ENCODE peak calls at places on chromosomes 3 and 15, in ten cellular contexts. C is Panc1; E is tibial artery; K is psoas muscle; L is neuronal stem cell; R is astrocyte; V is heart left ventricle; I is SJSA1; A is neural progenitor cell; Y is CD8-positive, alpha-beta T cell. H is an unnamed sample. For H3K27me3 and H3K9me3, the result is how much of the 10 kb centered on the place peaks cover.

GRCh38 chr3:2823016-2823415 is 287.2 kb downstream of the IL5RA start:
- DNase-seq in I (no peak), A (no peak), Y (no peak), E (no peak), R (peak), V (no peak), L (no peak), K (no peak), C (no peak), H (no peak)

GRCh38 chr3:31733234-31733667 is 200.5 kb downstream of the STT3B start:
- DNase-seq in I (no peak), R (no peak), V (no peak), A (no peak), C (no peak), Y (no peak), E (no peak), K (no peak), L (no peak), H (no peak)

GRCh38 chr15:47614341-47614740 is 103.0 kb upstream of the SEMA6D start:
- DNase-seq in A (peak), L (no peak), I (no peak), C (no peak), Y (no peak), V (no peak), R (no peak), E (no peak), K (no peak), H (no peak)

GRCh38 chr3:42819351-42819965 is 10.2 kb downstream of the ACKR2 start:
- DNase-seq in E (no peak), V (no peak), A (peak), C (no peak), R (no peak), Y (no peak), L (no peak), I (no peak), K (no peak), H (no peak)

GRCh38 chr3:53570709-53571108 is 76.3 kb downstream of the CACNA1D start:
- DNase-seq in Y (no peak), R (peak), L (no peak), A (no peak), K (no peak), V (no peak), E (no peak), C (peak), I (no peak), H (no peak)

GRCh38 chr3:58237940-58238681 is 519 bp downstream of the ABHD6 start:
- DNase-seq in A (peak), Y (no peak), K (peak), R (no peak), E (peak), L (peak), V (peak), I (no peak), C (no peak), H (peak)

GRCh38 chr15:84023636-84024035 is 211.9 kb upstream of the GOLGA6L4 start:
- DNase-seq in V (no peak), C (no peak), Y (no peak), A (peak), L (no peak), R (no peak), E (no peak), K (no peak), I (no peak), H (no peak)

GRCh38 chr3:78337801-78338211 is 1297.9 kb downstream of the ROBO2 start:
- DNase-seq in Y (no peak), L (no peak), A (no peak), K (no peak), V (no peak), I (peak), R (peak), C (no peak), E (no peak), H (no peak)

GRCh38 chr15:70569718-70570231 is 193.6 kb downstream of the UACA start:
- DNase-seq in V (no peak), I (no peak), Y (no peak), E (no peak), K (no peak), A (no peak), R (peak), C (no peak), L (no peak), H (no peak)

GRCh38 chr3:59772416-59773408 is 722.9 kb upstream of the CFAP20DC start:
- DNase-seq in E (no peak), L (no peak), I (no peak), V (no peak), C (no peak), Y (peak), R (no peak), A (no peak), K (no peak), H (peak)

GRCh38 chr3:165212580-165212979 is 16.4 kb upstream of the SLITRK3 start:
- DNase-seq in C (no peak), R (no peak), K (no peak), E (no peak), L (no peak), I (no peak), A (no peak), V (no peak), Y (no peak), H (no peak)

GRCh38 chr15:71276355-71276665 is 161.0 kb downstream of the THSD4 start:
- DNase-seq in C (no peak), Y (no peak), E (no peak), R (no peak), K (no peak), V (no peak), I (no peak), A (no peak), L (no peak), H (no peak)

GRCh38 chr15:91863621-91864255 is 10.2 kb downstream of the SLCO3A1 start:
- DNase-seq in E (no peak), Y (no peak), C (no peak), I (no peak), R (no peak), V (no peak), K (no peak), A (no peak), L (no peak), H (no peak)

GRCh38 chr15:31049122-31049521 is 52.4 kb downstream of the TRPM1 start:
- DNase-seq in R (no peak), I (no peak), L (no peak), V (no peak), A (no peak), K (no peak), E (no peak), C (no peak), Y (no peak), H (no peak)

GRCh38 chr3:61681636-61682035 is 120.3 kb downstream of the PTPRG start:
- DNase-seq in Y (no peak), I (no peak), V (no peak), A (no peak), E (no peak), L (no peak), K (no peak), R (no peak), C (no peak), H (no peak)

GRCh38 chr3:127445581-127446368 is 144.8 kb downstream of the TPRA1 start:
- DNase-seq in L (no peak), I (no peak), E (peak), V (peak), K (no peak), C (no peak), Y (no peak), A (no peak), R (no peak), H (peak)

GRCh38 chr15:81108427-81108826 is 25.6 kb upstream of the CFAP161 start:
- DNase-seq in L (no peak), I (no peak), V (no peak), K (no peak), E (no peak), C (no peak), A (peak), Y (no peak), R (no peak), H (no peak)

GRCh38 chr15:95284933-95285401 is 1045.5 kb upstream of the NR2F2 start:
- DNase-seq in A (peak), L (peak), C (no peak), K (no peak), E (no peak), R (peak), I (peak), V (no peak), Y (no peak), H (no peak)

GRCh38 chr3:155282416-155283091 is 10.9 kb downstream of the STRIT1 start:
- DNase-seq in L (no peak), I (peak), R (peak), A (no peak), C (no peak), K (no peak), Y (no peak), E (no peak), V (no peak), H (no peak)

GRCh38 chr3:27325419-27325818 is 43.8 kb downstream of the NEK10 start:
- DNase-seq in A (no peak), R (no peak), L (no peak), I (no peak), C (no peak), E (no peak), V (no peak), K (no peak), Y (no peak), H (no peak)

GRCh38 chr3:104911376-104911775 is 455.3 kb upstream of the ALCAM start:
- DNase-seq in C (no peak), L (no peak), V (no peak), E (no peak), Y (no peak), K (no peak), A (no peak), I (no peak), R (no peak), H (no peak)

GRCh38 chr15:101185770-101186169 is 66.1 kb downstream of the CHSY1 start:
- DNase-seq in I (no peak), K (no peak), L (no peak), R (no peak), V (no peak), A (no peak), Y (no peak), C (no peak), E (no peak), H (no peak)

GRCh38 chr3:178719036-178719635 is 182.9 kb downstream of the KCNMB2 start:
- DNase-seq in I (no peak), E (no peak), Y (no peak), C (no peak), K (no peak), L (no peak), V (no peak), A (no peak), R (no peak), H (no peak)

GRCh38 chr3:12993623-12994356 is 79.4 kb downstream of the IQSEC1 start:
- DNase-seq in E (no peak), R (no peak), I (no peak), V (no peak), A (peak), Y (no peak), C (no peak), L (no peak), K (peak), H (peak)

GRCh38 chr3:159616234-159616825 is 372.3 kb upstream of the IL12A start:
- DNase-seq in L (no peak), V (peak), A (peak), E (no peak), Y (no peak), R (no peak), C (no peak), I (peak), K (no peak), H (no peak)

GRCh38 chr3:127542441-127542952 is 48.0 kb downstream of the TPRA1 start:
- DNase-seq in L (no peak), V (no peak), K (no peak), A (no peak), C (no peak), R (no peak), Y (no peak), E (no peak), I (no peak), H (no peak)

GRCh38 chr15:92922405-92923002 is 22.4 kb downstream of the CHD2 start:
- DNase-seq in K (no peak), E (no peak), L (no peak), Y (no peak), I (no peak), V (no peak), A (no peak), C (no peak), R (no peak), H (no peak)

GRCh38 chr3:189123595-189124387 is 48.0 kb upstream of the TPRG1 start:
- DNase-seq in V (peak), A (no peak), R (peak), C (no peak), K (peak), E (peak), I (no peak), L (no peak), Y (no peak), H (no peak)

GRCh38 chr3:23004971-23005370 is 198.2 kb upstream of the UBE2E2 start:
- DNase-seq in Y (no peak), E (no peak), I (peak), K (no peak), V (no peak), L (no peak), R (peak), C (peak), A (no peak), H (no peak)

GRCh38 chr3:68953781-68954444 is 21.6 kb upstream of the TAFA4 start:
- DNase-seq in Y (no peak), K (no peak), I (no peak), V (no peak), A (no peak), E (no peak), R (no peak), C (no peak), L (no peak), H (no peak)

GRCh38 chr3:190537131-190537530 is 23.2 kb downstream of the IL1RAP start:
- DNase-seq in A (no peak), Y (no peak), K (no peak), E (no peak), R (no peak), L (no peak), I (no peak), V (no peak), C (no peak), H (no peak)

GRCh38 chr3:190541560-190541959 is 27.7 kb downstream of the IL1RAP start:
- DNase-seq in C (no peak), K (no peak), R (no peak), Y (no peak), L (no peak), E (no peak), A (no peak), V (no peak), I (no peak), H (no peak)

GRCh38 chr3:190539526-190539925 is 25.6 kb downstream of the IL1RAP start:
- DNase-seq in V (no peak), E (no peak), Y (no peak), L (no peak), I (no peak), C (no peak), A (no peak), K (no peak), R (no peak), H (no peak)

GRCh38 chr3:190541008-190541407 is 27.1 kb downstream of the IL1RAP start:
- DNase-seq in V (no peak), A (no peak), E (no peak), R (no peak), K (no peak), I (no peak), C (no peak), Y (no peak), L (no peak), H (no peak)

DNA sequence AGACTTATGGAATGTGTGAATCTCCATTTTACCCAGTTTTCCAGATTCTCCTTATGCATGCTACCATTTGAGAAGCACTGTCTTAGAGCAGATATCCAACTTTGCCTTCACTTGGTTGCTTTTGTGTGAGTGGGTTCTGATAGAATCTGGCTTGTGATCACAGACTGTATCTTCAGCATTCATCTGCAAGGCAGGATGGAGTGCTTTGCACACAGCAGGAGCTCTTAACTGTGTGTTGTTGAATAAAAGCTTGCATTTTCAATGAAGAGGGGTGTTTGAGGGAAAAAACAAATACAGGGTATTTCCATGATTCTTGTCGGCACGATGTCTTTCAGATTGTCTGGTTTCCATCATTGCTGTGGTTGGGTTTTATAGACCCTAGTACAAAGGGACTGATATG is 24.4 kb downstream of the IL1RAP start:
- DNase-seq in K (no peak), L (no peak), I (no peak), E (no peak), V (no peak), C (no peak), R (no peak), Y (no peak), A (no peak), H (no peak)
- H3K27me3 ChIP-seq in K (under half), L (under half), I (under half), E (under half), V (under half), C (under half), R (under half), Y (under half), A (under half), H (under half)

GRCh38 chr15:98221577-98221976 is 261.1 kb downstream of the ARRDC4 start:
- DNase-seq in V (no peak), C (no peak), L (no peak), I (no peak), E (no peak), Y (no peak), A (no peak), K (no peak), R (no peak), H (no peak)
- H3K27ac ChIP-seq in V (no peak), C (no peak), L (no peak), I (no peak), E (no peak), Y (no peak), A (no peak), K (no peak), R (no peak), H (no peak)

GRCh38 chr15:34160735-34161134 is 49.2 kb downstream of the KATNBL1 start:
- DNase-seq in V (no peak), C (no peak), R (no peak), L (no peak), Y (no peak), E (no peak), K (no peak), A (peak), I (no peak), H (no peak)
- H3K9me3 ChIP-seq in V (under half), C (under half), R (under half), L (under half), Y (under half), E (under half), K (under half), A (under half), I (under half), H (under half)

GRCh38 chr3:11054739-11055438 is 62.3 kb downstream of the SLC6A1 start:
- DNase-seq in V (no peak), L (no peak), E (no peak), A (no peak), I (no peak), Y (no peak), K (no peak), R (no peak), C (no peak), H (no peak)

GRCh38 chr3:11053926-11054503 is 61.5 kb downstream of the SLC6A1 start:
- DNase-seq in E (no peak), R (no peak), I (no peak), K (no peak), C (no peak), A (no peak), L (no peak), Y (no peak), V (no peak), H (no peak)

GRCh38 chr3:11047500-11047899 is 55.0 kb downstream of the SLC6A1 start:
- DNase-seq in E (no peak), A (no peak), C (no peak), V (no peak), Y (no peak), L (no peak), R (no peak), I (no peak), K (no peak), H (no peak)

GRCh38 chr3:11055496-11055895 is 62.9 kb downstream of the SLC6A1 start:
- DNase-seq in E (no peak), R (no peak), K (no peak), I (no peak), Y (no peak), A (no peak), V (no peak), C (no peak), L (no peak), H (no peak)

DNA sequence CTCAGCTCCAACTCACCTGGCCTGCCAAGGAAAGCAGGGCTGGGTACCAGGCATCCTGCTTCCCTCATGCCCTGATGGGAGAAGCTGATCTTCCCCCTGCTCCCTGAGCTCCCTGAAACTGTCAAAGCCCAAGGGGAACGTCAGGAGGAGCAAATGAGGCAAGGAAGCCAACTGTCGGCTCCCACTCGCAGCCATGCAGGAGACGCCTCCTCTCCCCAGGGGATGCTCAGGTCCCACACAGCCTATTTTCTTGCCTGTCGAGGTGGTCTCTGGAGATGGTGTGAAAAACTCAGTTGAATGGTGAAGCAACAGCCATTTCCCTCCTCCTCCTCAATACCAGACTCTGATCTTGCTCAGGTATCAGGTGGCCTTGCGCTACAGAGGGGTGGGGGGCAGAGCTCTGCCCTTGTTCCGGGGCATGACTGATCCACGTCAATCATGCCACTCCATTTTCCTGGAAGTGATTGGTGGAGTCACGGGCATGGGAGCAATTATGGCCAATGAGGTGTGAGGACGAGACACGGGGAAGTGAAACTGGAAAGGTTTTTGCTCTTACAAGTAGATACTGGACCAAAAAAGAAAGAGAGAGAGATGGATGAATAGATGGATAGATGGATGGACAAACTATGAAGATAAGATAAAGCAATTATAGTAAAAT is 58.2 kb downstream of the SLC6A1 start:
- DNase-seq in V (no peak), R (no peak), C (no peak), I (no peak), L (no peak), Y (no peak), E (no peak), K (no peak), A (no peak), H (no peak)
- H3K27me3 ChIP-seq in V (under half), R (under half), C (under half), I (under half), L (under half), Y (under half), E (under half), K (under half), A (under half), H (under half)

DNA sequence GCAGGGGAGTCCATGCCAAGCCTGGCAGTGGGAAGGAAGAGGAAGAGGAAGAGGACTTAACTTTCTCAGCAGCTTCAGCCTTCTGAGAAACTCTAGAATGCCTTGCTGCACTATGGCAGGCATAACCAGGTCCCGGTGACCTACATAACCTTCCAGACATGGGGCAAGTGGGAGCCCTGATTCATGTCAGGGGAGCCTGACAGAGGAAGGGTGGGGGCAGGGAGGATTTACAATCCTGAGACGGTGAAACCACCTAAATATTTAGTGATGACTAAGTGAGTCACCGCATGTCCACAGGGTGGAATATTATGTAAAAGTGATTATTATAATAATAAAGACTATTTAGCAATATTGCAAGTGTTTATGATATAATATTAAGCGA is 46.7 kb downstream of the AMOTL2 start:
- DNase-seq in L (no peak), E (no peak), I (peak), V (no peak), Y (no peak), C (no peak), R (peak), K (peak), A (no peak), H (no peak)
- H3K27ac ChIP-seq in L (peak), E (peak), I (peak), V (peak), Y (no peak), C (peak), R (peak), K (peak), A (no peak), H (no peak)

GRCh38 chr3:197154-197855 is 742 bp downstream of the CHL1 start:
- DNase-seq in C (no peak), R (no peak), E (no peak), A (peak), Y (no peak), K (peak), V (no peak), L (peak), I (no peak), H (no peak)

GRCh38 chr3:197891-198491 is 1.4 kb downstream of the CHL1 start:
- DNase-seq in Y (no peak), R (no peak), I (no peak), V (no peak), K (no peak), L (peak), E (no peak), C (no peak), A (peak), H (no peak)

GRCh38 chr3:200747-201146 is 4.2 kb downstream of the CHL1 start:
- DNase-seq in V (no peak), K (no peak), I (no peak), A (no peak), E (no peak), L (no peak), C (no peak), R (no peak), Y (no peak), H (no peak)

GRCh38 chr3:196322-197153 is at the start of gene CHL1:
- DNase-seq in R (no peak), E (no peak), L (peak), K (peak), A (peak), C (no peak), Y (no peak), I (no peak), V (no peak), H (no peak)

GRCh38 chr3:199815-200214 is 3.3 kb downstream of the CHL1 start:
- DNase-seq in I (no peak), C (no peak), R (no peak), L (no peak), E (no peak), A (no peak), K (no peak), Y (no peak), V (no peak), H (no peak)
- H3K9me3 ChIP-seq in I (under half), C (under half), R (under half), L (under half), E (under half), A (under half), K (under half), Y (under half), V (under half), H (under half)